ENCODE peak calls at places on chromosome 5, in nine cellular contexts. G, Z, E, W, O, T, L, S and A are unnamed samples.

GRCh38 chr5:124148574-124148973 is 597.9 kb downstream of the ZNF608 start:
- DNase-seq in G (no peak), Z (no peak), E (no peak), W (no peak), O (no peak), T (no peak), L (no peak), S (no peak), A (no peak)

GRCh38 chr5:75656311-75657003 is 45.2 kb downstream of the ANKDD1B start:
- DNase-seq in G (peak; percentile 33), Z (peak; percentile 60), E (peak; percentile 74), W (peak; percentile 54), O (no peak), T (no peak), L (no peak), S (peak; percentile 78), A (peak; percentile 39)

GRCh38 chr5:149420509-149421371 is 41.6 kb upstream of the IL17B start:
- DNase-seq in G (no peak), Z (no peak), E (no peak), W (no peak), O (no peak), T (peak; percentile 89), L (no peak), S (no peak), A (no peak)

GRCh38 chr5:147276497-147276896 is 41.7 kb downstream of the STK32A start:
- DNase-seq in G (no peak), Z (no peak), E (no peak), W (no peak), O (no peak), T (no peak), L (no peak), S (no peak), A (no peak)

GRCh38 chr5:115372121-115372520 is 75.7 kb upstream of the CCDC112 start:
- DNase-seq in G (no peak), Z (peak; percentile 16), E (no peak), W (peak; percentile 49), O (no peak), T (no peak), L (no peak), S (peak; percentile 53), A (no peak)

GRCh38 chr5:141412853-141413539 is at the start of gene PCDHGA10:
- DNase-seq in G (peak; percentile 59), Z (peak; percentile 34), E (peak; percentile 68), W (peak; percentile 47), O (peak; percentile 66), T (no peak), L (no peak), S (peak; percentile 54), A (no peak)

GRCh38 chr5:131996210-131997025 is 15.0 kb downstream of the ACSL6 start:
- DNase-seq in G (no peak), Z (no peak), E (no peak), W (no peak), O (no peak), T (no peak), L (no peak), S (no peak), A (no peak)

GRCh38 chr5:160188151-160188967 is 40.9 kb upstream of the FABP6 start:
- DNase-seq in G (peak; percentile 21), Z (no peak), E (peak; percentile 92), W (peak; percentile 85), O (peak; percentile 78), T (no peak), L (peak; percentile 24), S (peak; percentile 42), A (peak; percentile 84)

GRCh38 chr5:10432059-10433008 is 9.3 kb upstream of the ROPN1L start:
- DNase-seq in G (no peak), Z (no peak), E (no peak), W (no peak), O (no peak), T (no peak), L (no peak), S (no peak), A (no peak)

GRCh38 chr5:71932649-71933338 is 174.5 kb upstream of the MAP1B start:
- DNase-seq in G (peak; percentile 57), Z (no peak), E (peak; percentile 78), W (peak; percentile 87), O (peak; percentile 84), T (no peak), L (peak; percentile 69), S (peak; percentile 18), A (peak; percentile 46)

DNA sequence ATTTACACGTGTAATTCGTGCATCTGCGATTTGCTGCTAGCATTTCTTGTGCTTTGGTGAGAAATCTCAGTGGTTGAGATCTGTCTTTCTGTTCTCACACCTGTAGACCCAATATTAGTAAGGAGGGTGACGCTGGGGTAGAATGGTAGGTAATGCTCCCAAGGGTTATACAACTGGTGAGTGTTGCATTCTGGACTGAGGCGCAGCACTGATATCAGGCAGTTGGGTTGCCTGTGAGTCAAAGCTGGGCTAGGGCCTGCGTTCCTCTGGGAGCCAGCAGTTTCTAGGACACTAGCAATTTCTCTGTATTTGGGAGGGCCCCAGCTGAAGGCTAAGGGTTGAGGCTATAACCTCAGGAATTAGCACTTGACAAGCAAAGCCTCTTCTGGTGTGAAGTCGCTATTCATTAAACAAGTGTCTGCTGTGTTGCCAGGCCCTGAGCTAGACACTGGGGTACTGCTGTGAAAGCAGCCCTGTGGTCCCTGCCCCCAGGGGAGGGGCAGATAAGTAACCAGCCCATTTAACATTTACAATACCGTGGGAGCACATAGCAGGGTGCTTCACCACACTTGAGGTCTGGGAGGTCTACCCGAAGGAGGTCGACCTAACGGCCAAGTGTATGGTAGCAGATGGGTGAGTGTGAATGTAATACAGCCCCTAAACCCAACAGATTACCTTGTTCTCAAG is 28.7 kb downstream of the LARP1 start:
- DNase-seq in G (no peak), Z (no peak), E (peak; percentile 84), W (peak; percentile 56), O (peak; percentile 43), T (no peak), L (no peak), S (no peak), A (no peak)
- H3K27ac ChIP-seq in G (no peak overlapping the region), Z (no peak overlapping the region), E (peak overlapping the region; percentile 28), W (no peak overlapping the region), O (no peak overlapping the region), T (no peak overlapping the region), L (no peak overlapping the region), S (no peak overlapping the region), A (no peak overlapping the region)

DNA sequence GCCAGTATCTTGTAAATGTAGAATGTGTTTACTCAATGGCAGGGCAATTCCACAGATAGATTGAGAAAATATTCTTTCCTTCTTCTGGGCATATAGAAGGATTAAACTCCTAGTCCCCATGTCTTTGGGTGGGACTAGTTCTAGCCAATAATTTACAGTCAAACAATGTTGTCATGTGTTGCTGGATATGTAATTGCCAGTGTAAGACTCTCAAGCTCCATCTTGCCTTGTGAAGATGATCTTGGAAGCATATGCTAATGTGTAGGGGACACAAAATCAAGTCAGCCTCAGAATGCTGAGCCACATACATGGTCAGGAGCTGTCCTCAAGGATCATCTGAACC is 386.9 kb downstream of the CETN3 start:
- DNase-seq in G (no peak), Z (no peak), E (no peak), W (no peak), O (peak; percentile 24), T (no peak), L (no peak), S (peak; percentile 9), A (no peak)
- H3K27ac ChIP-seq in G (no peak overlapping the region), Z (no peak overlapping the region), E (no peak overlapping the region), W (no peak overlapping the region), O (peak overlapping the region; percentile 97), T (no peak overlapping the region), L (no peak overlapping the region), S (no peak overlapping the region), A (peak overlapping the region; percentile 71)

DNA sequence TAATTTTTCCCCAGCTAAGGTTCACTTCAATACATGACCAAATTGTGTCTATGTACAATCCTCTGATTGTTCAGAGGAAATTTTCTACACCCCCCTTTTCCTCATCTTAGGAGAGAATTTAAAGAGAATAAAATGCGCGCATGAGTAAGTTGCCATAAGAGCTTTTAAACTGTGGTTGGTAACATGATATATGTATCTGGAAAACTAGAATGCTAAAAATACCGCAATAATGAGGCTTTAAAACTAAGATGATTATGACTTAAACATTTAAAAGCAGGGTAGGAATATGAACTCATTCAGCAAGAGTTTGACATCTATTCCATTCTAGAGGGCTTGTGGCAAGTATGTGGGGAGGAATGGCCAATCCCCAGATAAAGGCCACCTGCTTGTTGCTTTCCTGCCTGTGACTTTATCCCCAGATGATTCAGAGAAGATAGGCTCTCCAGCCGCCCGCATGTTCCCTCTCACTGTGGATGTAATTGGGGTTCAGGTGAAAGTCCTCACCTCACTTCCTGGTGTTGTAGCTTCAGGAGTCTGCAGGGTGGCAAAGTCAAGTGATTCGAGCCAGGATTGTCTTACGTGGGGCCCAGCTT is 26.5 kb upstream of the BASP1 start:
- DNase-seq in G (no peak), Z (no peak), E (no peak), W (peak; percentile 70), O (peak; percentile 16), T (no peak), L (no peak), S (no peak), A (no peak)
- H3K27ac ChIP-seq in G (no peak overlapping the region), Z (no peak overlapping the region), E (no peak overlapping the region), W (peak overlapping the region; percentile 41), O (peak overlapping the region; percentile 70), T (peak overlapping the region; percentile 65), L (no peak overlapping the region), S (no peak overlapping the region), A (peak overlapping the region; percentile 47)

DNA sequence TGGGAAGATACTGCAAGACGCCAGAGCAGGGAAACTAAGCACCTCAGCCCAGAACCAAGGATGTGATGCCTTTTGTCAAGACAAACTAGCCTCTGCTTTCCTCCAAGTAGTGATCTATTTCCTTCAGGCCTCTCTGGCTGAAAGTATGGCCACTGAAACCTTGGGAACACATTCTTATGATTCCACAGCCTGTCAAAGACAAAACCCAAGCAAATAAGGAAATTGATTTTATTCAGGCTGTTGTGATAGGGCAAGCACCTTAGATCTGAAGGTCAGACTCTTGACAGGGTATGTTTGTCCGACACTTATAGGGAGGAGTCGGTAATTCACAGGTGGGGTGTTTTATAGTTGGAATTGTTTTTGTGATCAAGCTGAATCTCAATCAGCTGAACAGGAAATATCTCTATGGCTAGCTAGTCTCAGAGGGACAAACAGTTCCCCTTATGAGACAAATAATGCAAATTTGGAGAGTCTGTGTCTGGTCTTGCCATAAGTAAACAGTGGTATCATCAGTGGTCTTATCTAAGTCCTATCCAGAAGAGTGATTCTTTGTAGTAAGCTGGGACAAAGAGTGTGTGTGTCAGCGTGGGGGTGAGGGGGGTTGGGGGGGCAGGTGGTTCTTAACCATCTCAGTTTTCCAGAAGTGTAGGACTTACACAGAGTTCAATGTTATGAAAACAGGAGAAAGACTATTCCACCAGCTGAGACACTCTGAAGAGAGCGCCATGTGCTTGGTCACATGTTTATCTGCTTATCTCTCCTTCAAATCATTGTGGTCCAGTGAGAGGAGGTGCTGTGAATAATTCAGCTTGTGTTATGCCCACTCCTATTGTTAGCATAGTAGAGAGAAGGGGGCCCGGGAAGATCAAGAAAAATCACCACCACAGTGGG is 6.7 kb upstream of the ZCCHC10 start:
- DNase-seq in G (no peak), Z (no peak), E (no peak), W (peak; percentile 20), O (no peak), T (no peak), L (no peak), S (no peak), A (no peak)
- H3K27ac ChIP-seq in G (no peak overlapping the region), Z (no peak overlapping the region), E (no peak overlapping the region), W (no peak overlapping the region), O (no peak overlapping the region), T (no peak overlapping the region), L (no peak overlapping the region), S (no peak overlapping the region), A (no peak overlapping the region)

GRCh38 chr5:74391410-74391809 is 249.1 kb downstream of the ENC1 start:
- DNase-seq in G (no peak), Z (no peak), E (no peak), W (no peak), O (no peak), T (peak; percentile 21), L (no peak), S (no peak), A (no peak)
- H3K27ac ChIP-seq in G (no peak overlapping the region), Z (no peak overlapping the region), E (no peak overlapping the region), W (no peak overlapping the region), O (no peak overlapping the region), T (no peak overlapping the region), L (no peak overlapping the region), S (no peak overlapping the region), A (no peak overlapping the region)